ENCODE peak calls at places on chromosomes 3 and 15, in five cellular contexts. R is left ventricle myocardium superior, C is dorsolateral prefrontal cortex, X is brain microvascular endothelial cell, P is lung. H is an unnamed sample.

GRCh38 chr15:95347846-95348245 is 982.7 kb upstream of the NR2F2 start:
- DNase-seq in X (no peak), P (no peak), C (no peak), R (no peak), H (no peak)

GRCh38 chr3:98890960-98891910 is 10.3 kb downstream of the DCBLD2 start:
- DNase-seq in C (no peak), R (no peak), P (no peak), X (no peak), H (no peak)

GRCh38 chr3:65153850-65154512 is 466.2 kb upstream of the ADAMTS9 start:
- DNase-seq in C (no peak), R (no peak), P (no peak), X (no peak), H (no peak)

GRCh38 chr3:116253511-116253910 is 191.8 kb downstream of the LSAMP start:
- DNase-seq in P (no peak), R (no peak), X (no peak), C (no peak), H (no peak)

GRCh38 chr3:195148553-195148952 is 122.4 kb downstream of the XXYLT1 start:
- DNase-seq in P (no peak), R (no peak), C (no peak), X (no peak), H (no peak)

GRCh38 chr3:50205719-50206276 is 727 bp downstream of the SLC38A3 start:
- DNase-seq in P (no peak), C (peak), R (peak), X (no peak), H (peak)

GRCh38 chr3:69882560-69882959 is 117.0 kb upstream of the SAMMSON start:
- DNase-seq in P (no peak), R (no peak), X (no peak), C (no peak), H (no peak)

GRCh38 chr15:94306700-94307650 is 75.6 kb downstream of the MCTP2 start:
- DNase-seq in P (no peak), R (no peak), C (no peak), X (no peak), H (no peak)

GRCh38 chr3:123629747-123630047 is 44.8 kb upstream of the HACD2 start:
- DNase-seq in X (no peak), P (no peak), C (no peak), R (no peak), H (no peak)

GRCh38 chr15:74340139-74340538 is 27.3 kb downstream of the CYP11A1 start:
- DNase-seq in C (no peak), R (no peak), X (peak), P (no peak), H (no peak)

GRCh38 chr3:50616003-50616769 is 765 bp upstream of the MAPKAPK3 start:
- DNase-seq in P (peak), X (peak), C (peak), R (peak), H (peak)

GRCh38 chr3:16102905-16103364 is 71.5 kb upstream of the GALNT15 start:
- DNase-seq in X (peak), C (no peak), P (no peak), R (no peak), H (no peak)

GRCh38 chr3:175163686-175164085 is 304.6 kb downstream of the NAALADL2 start:
- DNase-seq in P (no peak), C (no peak), R (no peak), X (no peak), H (no peak)

GRCh38 chr3:108036984-108037741 is 53.7 kb downstream of the CD47 start:
- DNase-seq in R (no peak), C (no peak), P (no peak), X (no peak), H (no peak)

GRCh38 chr15:68145706-68146105 is 59.4 kb downstream of the CALML4 start:
- DNase-seq in P (no peak), C (no peak), R (no peak), X (no peak), H (no peak)

GRCh38 chr3:162507397-162507796 is 1010.8 kb downstream of the OTOL1 start:
- DNase-seq in C (no peak), R (no peak), P (no peak), X (no peak), H (no peak)

GRCh38 chr15:80660114-80660513 is 35.0 kb upstream of the ABHD17C start:
- DNase-seq in X (peak), R (no peak), P (peak), C (no peak), H (peak)

GRCh38 chr15:43133429-43134156 is at the start of gene TMEM62:
- DNase-seq in P (peak), X (peak), R (peak), C (peak), H (peak)

GRCh38 chr3:191329654-191330308 is 545 bp downstream of the UTS2B start:
- DNase-seq in R (peak), P (peak), C (peak), X (no peak), H (peak)